ENCODE peak calls at places on chromosomes 11 and 22, in seven cellular contexts. Z is AG09309, M is Kasumi-1, A is NCI-H2081, I is Right ventricle myocardium superior, P is NCI-H2171 treated with DMSO at 0.1 percent for 48 hours, Y is NCI-H510A treated with DMSO at 0.1 percent for 48 hours. H is an unnamed sample.

GRCh38 chr11:75337195-75337654 is 14.2 kb downstream of the ARRB1 start:
- DNase-seq in Z (no peak), M (peak), A (no peak), I (peak), P (no peak), Y (no peak), H (no peak)

GRCh38 chr11:43943931-43944751 is 1.7 kb downstream of the C11orf96 start:
- DNase-seq in Z (no peak), M (no peak), A (no peak), I (no peak), P (peak), Y (no peak), H (peak)

GRCh38 chr22:47038206-47038835 is 275.9 kb downstream of the TBC1D22A start:
- DNase-seq in Z (no peak), M (no peak), A (no peak), I (peak), P (no peak), Y (no peak), H (no peak)

GRCh38 chr11:90594658-90595057 is 371.8 kb upstream of the CHORDC1 start:
- DNase-seq in Z (no peak), M (no peak), A (no peak), I (no peak), P (no peak), Y (peak), H (no peak)

GRCh38 chr11:65981101-65981740 is 19.7 kb downstream of the SART1 start:
- DNase-seq in Z (no peak), M (no peak), A (no peak), I (no peak), P (no peak), Y (no peak), H (no peak)

GRCh38 chr11:131356201-131356600 is 14.2 kb upstream of the NTM start:
- DNase-seq in Z (no peak), M (no peak), A (no peak), I (no peak), P (no peak), Y (no peak), H (no peak)

GRCh38 chr11:91396243-91397133 is 828.1 kb upstream of the FAT3 start:
- DNase-seq in Z (no peak), M (no peak), A (no peak), I (no peak), P (no peak), Y (peak), H (no peak)

GRCh38 chr11:1254733-1255132 is 31.9 kb downstream of the MUC5B start:
- DNase-seq in Z (no peak), M (no peak), A (no peak), I (no peak), P (no peak), Y (no peak), H (no peak)

GRCh38 chr11:12868315-12869073 is 140.6 kb upstream of the RASSF10 start:
- DNase-seq in Z (no peak), M (no peak), A (no peak), I (no peak), P (no peak), Y (no peak), H (no peak)

GRCh38 chr22:49776053-49776511 is 51.6 kb downstream of the BRD1 start:
- DNase-seq in Z (no peak), M (no peak), A (no peak), I (no peak), P (no peak), Y (no peak), H (no peak)

GRCh38 chr11:105027671-105028070 is 4.7 kb upstream of the CASP5 start:
- DNase-seq in Z (no peak), M (peak), A (no peak), I (no peak), P (no peak), Y (no peak), H (no peak)

GRCh38 chr11:118343248-118343647 is 743 bp upstream of the CD3D start:
- DNase-seq in Z (no peak), M (no peak), A (no peak), I (no peak), P (no peak), Y (no peak), H (no peak)

GRCh38 chr11:68980776-68981065 is at the start of gene MRGPRD:
- DNase-seq in Z (no peak), M (no peak), A (no peak), I (no peak), P (no peak), Y (no peak), H (no peak)

GRCh38 chr22:22479999-22480532 is 28.5 kb downstream of the ZNF280B start:
- DNase-seq in Z (no peak), M (no peak), A (no peak), I (no peak), P (no peak), Y (no peak), H (no peak)

GRCh38 chr11:134052988-134053945 is 15.6 kb upstream of the JAM3 start:
- DNase-seq in Z (no peak), M (no peak), A (no peak), I (no peak), P (peak), Y (no peak), H (peak)

GRCh38 chr22:45537734-45538181 is 35.1 kb downstream of the FBLN1 start:
- DNase-seq in Z (peak), M (no peak), A (peak), I (peak), P (peak), Y (no peak), H (no peak)

GRCh38 chr11:96054870-96055705 is 131.2 kb upstream of the MTMR2 start:
- DNase-seq in Z (no peak), M (peak), A (peak), I (no peak), P (peak), Y (peak), H (no peak)

GRCh38 chr11:115411114-115411513 is 93.1 kb downstream of the CADM1 start:
- DNase-seq in Z (no peak), M (no peak), A (no peak), I (no peak), P (peak), Y (no peak), H (no peak)

GRCh38 chr11:116736763-116737162 is 36.0 kb downstream of the BUD13 start:
- DNase-seq in Z (no peak), M (peak), A (no peak), I (no peak), P (no peak), Y (no peak), H (no peak)

GRCh38 chr22:40407831-40408717 is 37.7 kb downstream of the SGSM3 start:
- DNase-seq in Z (no peak), M (no peak), A (no peak), I (no peak), P (no peak), Y (no peak), H (no peak)

GRCh38 chr22:33035276-33035863 is 22.8 kb downstream of the SYN3 start:
- DNase-seq in Z (no peak), M (no peak), A (no peak), I (no peak), P (no peak), Y (no peak), H (no peak)

GRCh38 chr22:40396882-40397281 is 26.5 kb downstream of the SGSM3 start:
- DNase-seq in Z (no peak), M (no peak), A (peak), I (no peak), P (peak), Y (peak), H (peak)

GRCh38 chr11:7540830-7541555 is 27.2 kb downstream of the PPFIBP2 start:
- DNase-seq in Z (no peak), M (no peak), A (no peak), I (no peak), P (peak), Y (no peak), H (no peak)

GRCh38 chr11:60121259-60121658 is 32.8 kb downstream of the MS4A2 start:
- DNase-seq in Z (no peak), M (no peak), A (no peak), I (no peak), P (no peak), Y (no peak), H (no peak)

H was measured in endothelial cell.